ENCODE peak calls at places on chromosomes 6 and 20, in nine cellular contexts. One of them, this sample, is unnamed.

GRCh38 chr6:145814501-145815350 is at the start of gene FBXO30:
- DNase-seq in RPMI7951: peak
- DNase-seq in psoas muscle: peak
- DNase-seq in mucosa of gallbladder: peak
- DNase-seq in neuronal stem cell: peak
- DNase-seq in NCI-H1105 treated with DMSO at 0.1 percent for 48 hours: peak
- DNase-seq in stimulated activated naive CD8-positive, alpha-beta T cell treated with anti-CD3 and anti-CD28 coated beads, Interleukin-15, Interleukin-2, amounts not matched to agents 100 U/mL and 50 U/mL, for 24 hours: peak
- DNase-seq in activated gamma-delta T cell treated with Interleukin-2 at 50 U/mL for 16 hours: peak
- DNase-seq in dorsolateral prefrontal cortex: peak
- DNase-seq in this sample: peak

GRCh38 chr6:43113431-43114260 is 37.5 kb downstream of the PTK7 start:
- DNase-seq in RPMI7951: peak
- DNase-seq in psoas muscle: no peak
- DNase-seq in mucosa of gallbladder: no peak
- DNase-seq in neuronal stem cell: no peak
- DNase-seq in NCI-H1105 treated with DMSO at 0.1 percent for 48 hours: no peak
- DNase-seq in stimulated activated naive CD8-positive, alpha-beta T cell treated with anti-CD3 and anti-CD28 coated beads, Interleukin-15, Interleukin-2, amounts not matched to agents 100 U/mL and 50 U/mL, for 24 hours: no peak
- DNase-seq in activated gamma-delta T cell treated with Interleukin-2 at 50 U/mL for 16 hours: no peak
- DNase-seq in dorsolateral prefrontal cortex: no peak
- DNase-seq in this sample: no peak

GRCh38 chr6:36719126-36719525 is 21.5 kb downstream of the RAB44 start:
- DNase-seq in RPMI7951: no peak
- DNase-seq in psoas muscle: peak
- DNase-seq in mucosa of gallbladder: no peak
- DNase-seq in neuronal stem cell: no peak
- DNase-seq in NCI-H1105 treated with DMSO at 0.1 percent for 48 hours: no peak
- DNase-seq in stimulated activated naive CD8-positive, alpha-beta T cell treated with anti-CD3 and anti-CD28 coated beads, Interleukin-15, Interleukin-2, amounts not matched to agents 100 U/mL and 50 U/mL, for 24 hours: no peak
- DNase-seq in activated gamma-delta T cell treated with Interleukin-2 at 50 U/mL for 16 hours: no peak
- DNase-seq in dorsolateral prefrontal cortex: no peak
- DNase-seq in this sample: no peak

GRCh38 chr20:61287583-61287982 is 35.5 kb downstream of the CDH4 start:
- DNase-seq in RPMI7951: no peak
- DNase-seq in psoas muscle: no peak
- DNase-seq in mucosa of gallbladder: no peak
- DNase-seq in neuronal stem cell: no peak
- DNase-seq in NCI-H1105 treated with DMSO at 0.1 percent for 48 hours: no peak
- DNase-seq in stimulated activated naive CD8-positive, alpha-beta T cell treated with anti-CD3 and anti-CD28 coated beads, Interleukin-15, Interleukin-2, amounts not matched to agents 100 U/mL and 50 U/mL, for 24 hours: no peak
- DNase-seq in activated gamma-delta T cell treated with Interleukin-2 at 50 U/mL for 16 hours: no peak
- DNase-seq in dorsolateral prefrontal cortex: no peak
- DNase-seq in this sample: no peak

GRCh38 chr6:161152904-161153662 is 120.8 kb downstream of the AGPAT4 start:
- DNase-seq in RPMI7951: no peak
- DNase-seq in psoas muscle: no peak
- DNase-seq in mucosa of gallbladder: no peak
- DNase-seq in neuronal stem cell: no peak
- DNase-seq in NCI-H1105 treated with DMSO at 0.1 percent for 48 hours: no peak
- DNase-seq in stimulated activated naive CD8-positive, alpha-beta T cell treated with anti-CD3 and anti-CD28 coated beads, Interleukin-15, Interleukin-2, amounts not matched to agents 100 U/mL and 50 U/mL, for 24 hours: peak
- DNase-seq in activated gamma-delta T cell treated with Interleukin-2 at 50 U/mL for 16 hours: no peak
- DNase-seq in dorsolateral prefrontal cortex: no peak
- DNase-seq in this sample: peak

GRCh38 chr20:43576108-43576507 is 14.6 kb upstream of the IFT52 start:
- DNase-seq in RPMI7951: peak
- DNase-seq in psoas muscle: peak
- DNase-seq in mucosa of gallbladder: no peak
- DNase-seq in neuronal stem cell: no peak
- DNase-seq in NCI-H1105 treated with DMSO at 0.1 percent for 48 hours: no peak
- DNase-seq in stimulated activated naive CD8-positive, alpha-beta T cell treated with anti-CD3 and anti-CD28 coated beads, Interleukin-15, Interleukin-2, amounts not matched to agents 100 U/mL and 50 U/mL, for 24 hours: no peak
- DNase-seq in activated gamma-delta T cell treated with Interleukin-2 at 50 U/mL for 16 hours: no peak
- DNase-seq in dorsolateral prefrontal cortex: no peak
- DNase-seq in this sample: no peak

GRCh38 chr6:41009669-41010068 is 29.4 kb downstream of the UNC5CL start:
- DNase-seq in RPMI7951: no peak
- DNase-seq in psoas muscle: no peak
- DNase-seq in mucosa of gallbladder: no peak
- DNase-seq in neuronal stem cell: no peak
- DNase-seq in NCI-H1105 treated with DMSO at 0.1 percent for 48 hours: no peak
- DNase-seq in stimulated activated naive CD8-positive, alpha-beta T cell treated with anti-CD3 and anti-CD28 coated beads, Interleukin-15, Interleukin-2, amounts not matched to agents 100 U/mL and 50 U/mL, for 24 hours: no peak
- DNase-seq in activated gamma-delta T cell treated with Interleukin-2 at 50 U/mL for 16 hours: no peak
- DNase-seq in dorsolateral prefrontal cortex: no peak
- DNase-seq in this sample: no peak

GRCh38 chr20:37407117-37407566 is 61.2 kb downstream of the SRC start:
- DNase-seq in RPMI7951: peak
- DNase-seq in psoas muscle: no peak
- DNase-seq in mucosa of gallbladder: no peak
- DNase-seq in neuronal stem cell: no peak
- DNase-seq in NCI-H1105 treated with DMSO at 0.1 percent for 48 hours: no peak
- DNase-seq in stimulated activated naive CD8-positive, alpha-beta T cell treated with anti-CD3 and anti-CD28 coated beads, Interleukin-15, Interleukin-2, amounts not matched to agents 100 U/mL and 50 U/mL, for 24 hours: no peak
- DNase-seq in activated gamma-delta T cell treated with Interleukin-2 at 50 U/mL for 16 hours: no peak
- DNase-seq in dorsolateral prefrontal cortex: no peak
- DNase-seq in this sample: no peak

GRCh38 chr20:59320850-59321631 is 20.6 kb downstream of the EDN3 start:
- DNase-seq in RPMI7951: no peak
- DNase-seq in psoas muscle: peak
- DNase-seq in mucosa of gallbladder: no peak
- DNase-seq in neuronal stem cell: no peak
- DNase-seq in NCI-H1105 treated with DMSO at 0.1 percent for 48 hours: no peak
- DNase-seq in stimulated activated naive CD8-positive, alpha-beta T cell treated with anti-CD3 and anti-CD28 coated beads, Interleukin-15, Interleukin-2, amounts not matched to agents 100 U/mL and 50 U/mL, for 24 hours: no peak
- DNase-seq in activated gamma-delta T cell treated with Interleukin-2 at 50 U/mL for 16 hours: no peak
- DNase-seq in dorsolateral prefrontal cortex: no peak
- DNase-seq in this sample: no peak

GRCh38 chr6:136962661-136963060 is 40.6 kb downstream of the SLC35D3 start:
- DNase-seq in RPMI7951: peak
- DNase-seq in psoas muscle: no peak
- DNase-seq in mucosa of gallbladder: peak
- DNase-seq in neuronal stem cell: no peak
- DNase-seq in NCI-H1105 treated with DMSO at 0.1 percent for 48 hours: peak
- DNase-seq in stimulated activated naive CD8-positive, alpha-beta T cell treated with anti-CD3 and anti-CD28 coated beads, Interleukin-15, Interleukin-2, amounts not matched to agents 100 U/mL and 50 U/mL, for 24 hours: no peak
- DNase-seq in activated gamma-delta T cell treated with Interleukin-2 at 50 U/mL for 16 hours: no peak
- DNase-seq in dorsolateral prefrontal cortex: peak
- DNase-seq in this sample: peak

GRCh38 chr20:40255368-40255767 is 433.7 kb downstream of the MAFB start:
- DNase-seq in RPMI7951: peak
- DNase-seq in psoas muscle: no peak
- DNase-seq in mucosa of gallbladder: no peak
- DNase-seq in neuronal stem cell: no peak
- DNase-seq in NCI-H1105 treated with DMSO at 0.1 percent for 48 hours: no peak
- DNase-seq in stimulated activated naive CD8-positive, alpha-beta T cell treated with anti-CD3 and anti-CD28 coated beads, Interleukin-15, Interleukin-2, amounts not matched to agents 100 U/mL and 50 U/mL, for 24 hours: no peak
- DNase-seq in activated gamma-delta T cell treated with Interleukin-2 at 50 U/mL for 16 hours: no peak
- DNase-seq in dorsolateral prefrontal cortex: no peak
- DNase-seq in this sample: no peak

GRCh38 chr6:73893696-73894095 is 197.7 kb downstream of the CD109 start:
- DNase-seq in RPMI7951: no peak
- DNase-seq in psoas muscle: no peak
- DNase-seq in mucosa of gallbladder: no peak
- DNase-seq in neuronal stem cell: no peak
- DNase-seq in NCI-H1105 treated with DMSO at 0.1 percent for 48 hours: no peak
- DNase-seq in stimulated activated naive CD8-positive, alpha-beta T cell treated with anti-CD3 and anti-CD28 coated beads, Interleukin-15, Interleukin-2, amounts not matched to agents 100 U/mL and 50 U/mL, for 24 hours: no peak
- DNase-seq in activated gamma-delta T cell treated with Interleukin-2 at 50 U/mL for 16 hours: no peak
- DNase-seq in dorsolateral prefrontal cortex: no peak
- DNase-seq in this sample: no peak

GRCh38 chr6:3732345-3733141 is 19.0 kb downstream of the PXDC1 start:
- DNase-seq in RPMI7951: peak
- DNase-seq in psoas muscle: peak
- DNase-seq in mucosa of gallbladder: peak
- DNase-seq in neuronal stem cell: peak
- DNase-seq in NCI-H1105 treated with DMSO at 0.1 percent for 48 hours: peak
- DNase-seq in stimulated activated naive CD8-positive, alpha-beta T cell treated with anti-CD3 and anti-CD28 coated beads, Interleukin-15, Interleukin-2, amounts not matched to agents 100 U/mL and 50 U/mL, for 24 hours: peak
- DNase-seq in activated gamma-delta T cell treated with Interleukin-2 at 50 U/mL for 16 hours: peak
- DNase-seq in dorsolateral prefrontal cortex: peak
- DNase-seq in this sample: peak